ENCODE peak calls at places on chromosomes 1 and 21, in ten cellular contexts. P is esophagus squamous epithelium, M is neural progenitor cell, R is GM23338, N is mesendoderm, Q is psoas muscle, X is brain microvascular endothelial cell, T is Karpas-422, I is SK-N-SH, H is colonic mucosa. S is an unnamed sample.

GRCh38 chr1:226732856-226733291 is 6.2 kb downstream of the ITPKB start:
- DNase-seq in P (no peak), X (no peak), I (no peak), N (no peak), H (no peak), T (peak; percentile 69), Q (no peak), R (no peak), M (peak; percentile 37), S (no peak)

GRCh38 chr1:68228833-68229232 is 3.5 kb downstream of the WLS start:
- DNase-seq in H (no peak), I (no peak), X (no peak), N (no peak), T (no peak), P (no peak), R (peak; percentile 10), M (peak; percentile 19), Q (no peak), S (no peak)

GRCh38 chr1:170881268-170882265 is 53.8 kb upstream of the MROH9 start:
- DNase-seq in Q (no peak), P (no peak), M (peak; percentile 25), R (peak; percentile 17), H (peak; percentile 27), T (peak; percentile 43), X (peak; percentile 56), N (peak; percentile 7), I (no peak), S (no peak)

GRCh38 chr21:41631564-41632461 is 123.9 kb upstream of the TMPRSS2 start:
- DNase-seq in Q (no peak), N (no peak), M (no peak), I (no peak), P (no peak), R (no peak), T (no peak), X (no peak), H (peak; percentile 79), S (peak; percentile 75)

GRCh38 chr1:204075116-204075636 is 2.3 kb downstream of the SOX13 start:
- DNase-seq in X (no peak), Q (peak; percentile 71), M (peak; percentile 68), T (no peak), R (peak; percentile 67), P (no peak), H (peak; percentile 79), N (peak; percentile 56), I (no peak), S (no peak)

GRCh38 chr1:205229399-205229861 is 1.7 kb downstream of the TMCC2 start:
- DNase-seq in H (peak; percentile 60), N (peak; percentile 91), Q (peak; percentile 84), P (no peak), X (no peak), I (peak; percentile 91), R (peak; percentile 86), T (peak; percentile 84), M (peak; percentile 82), S (no peak)

GRCh38 chr1:39907532-39908453 is 6.1 kb upstream of the MYCL start:
- DNase-seq in T (no peak), I (no peak), N (no peak), Q (no peak), P (no peak), R (no peak), X (no peak), M (no peak), H (no peak), S (no peak)

GRCh38 chr1:167910530-167910929 is 3.4 kb downstream of the ADCY10 start:
- DNase-seq in M (no peak), P (no peak), Q (no peak), R (no peak), X (no peak), I (no peak), H (no peak), T (no peak), N (no peak), S (no peak)

GRCh38 chr1:77400781-77401180 is 119.0 kb downstream of the AK5 start:
- DNase-seq in X (peak; percentile 37), T (no peak), Q (no peak), P (no peak), R (no peak), M (no peak), I (no peak), H (no peak), N (no peak), S (no peak)

GRCh38 chr1:246689409-246689997 is 34.7 kb upstream of the SCCPDH start:
- DNase-seq in N (peak; percentile 64), H (peak; percentile 91), Q (peak; percentile 78), R (peak; percentile 92), P (no peak), T (peak; percentile 95), X (peak; percentile 64), M (peak; percentile 82), I (peak; percentile 88), S (peak; percentile 72)

GRCh38 chr1:199020904-199021303 is 382.1 kb downstream of the PTPRC start:
- DNase-seq in H (no peak), X (no peak), R (no peak), T (no peak), Q (no peak), I (no peak), N (no peak), P (no peak), M (no peak), S (no peak)

GRCh38 chr1:202825748-202826147 is 15.0 kb downstream of the PCAT6 start:
- DNase-seq in P (no peak), M (no peak), H (no peak), T (no peak), X (no peak), I (no peak), N (no peak), R (no peak), Q (no peak), S (no peak)

GRCh38 chr1:165456114-165456513 is 11.2 kb upstream of the RXRG start:
- DNase-seq in I (no peak), R (no peak), Q (no peak), H (no peak), M (no peak), X (no peak), T (no peak), P (no peak), N (no peak), S (no peak)

GRCh38 chr1:6037338-6037762 is 8.3 kb upstream of the KCNAB2 start:
- DNase-seq in P (no peak), T (peak; percentile 53), X (peak; percentile 87), M (no peak), H (no peak), R (no peak), N (peak; percentile 44), I (peak; percentile 57), Q (no peak), S (no peak)

GRCh38 chr1:44100183-44100582 is 18.4 kb upstream of the KLF17 start:
- DNase-seq in H (no peak), T (no peak), P (no peak), N (no peak), R (no peak), M (no peak), I (no peak), Q (no peak), X (no peak), S (no peak)

GRCh38 chr1:243923292-243924171 is 73.5 kb upstream of the AKT3 start:
- DNase-seq in R (no peak), H (no peak), M (no peak), N (no peak), P (no peak), X (no peak), T (no peak), Q (no peak), I (no peak), S (no peak)
- H3K27ac ChIP-seq in R (no peak overlapping the region), H (no peak overlapping the region), M (no peak overlapping the region), N (peak overlapping the region; percentile 55), P (no peak overlapping the region), X (peak overlapping the region; percentile 45), T (no peak overlapping the region), Q (no peak overlapping the region), I (no peak overlapping the region), S (no peak overlapping the region)

GRCh38 chr1:3712573-3713535 is 39.4 kb upstream of the CCDC27 start:
- DNase-seq in P (no peak), X (no peak), H (no peak), I (peak; percentile 71), R (no peak), Q (peak; percentile 66), N (no peak), T (no peak), M (no peak), S (no peak)
- H3K27ac ChIP-seq in P (peak overlapping the region; percentile 44), X (no peak overlapping the region), H (no peak overlapping the region), I (peak overlapping the region; percentile 78), R (no peak overlapping the region), Q (no peak overlapping the region), N (no peak overlapping the region), T (no peak overlapping the region), M (no peak overlapping the region), S (no peak overlapping the region)

DNA sequence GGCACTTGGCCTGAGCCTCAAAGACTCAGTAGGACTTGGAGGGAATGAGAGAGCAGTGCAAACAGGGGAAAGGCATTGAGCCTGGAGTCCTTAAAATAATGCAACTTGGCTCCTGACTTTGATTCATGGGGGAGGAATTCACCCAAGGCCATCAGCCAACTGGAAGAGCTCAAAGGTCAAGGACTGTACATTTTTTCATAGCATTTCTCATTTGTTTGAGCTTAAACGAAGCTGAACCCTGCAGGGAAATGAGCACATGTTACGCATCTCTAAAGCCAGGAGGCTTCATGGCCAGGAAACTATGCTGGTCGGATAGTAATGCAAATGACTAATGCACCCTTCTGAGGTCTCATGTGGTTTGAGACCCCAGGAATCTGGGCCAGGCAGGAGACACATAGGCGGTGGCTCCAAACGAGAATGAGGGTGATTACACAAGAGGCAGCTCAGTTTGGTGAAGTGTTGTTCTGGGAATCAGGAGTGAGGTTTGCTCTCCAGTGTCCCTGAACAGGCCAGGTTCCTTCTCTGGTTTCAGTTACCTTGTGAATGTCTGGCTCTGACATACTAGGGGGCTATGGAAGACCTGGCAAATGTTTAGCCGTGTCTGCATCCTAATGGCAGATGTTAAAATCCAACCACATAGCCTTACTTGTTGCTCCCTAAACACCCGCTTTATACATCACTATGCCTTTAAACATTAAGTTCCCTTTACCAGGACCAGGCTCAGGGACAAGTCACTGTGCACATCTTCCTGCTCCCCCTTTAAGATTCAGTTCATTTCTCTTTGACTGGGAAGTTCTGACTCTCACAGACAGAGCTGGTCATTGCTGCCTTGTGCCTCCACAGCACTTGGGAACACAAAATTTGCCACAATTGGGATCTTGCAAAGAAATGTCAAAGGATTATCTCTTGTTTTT is 503.9 kb upstream of the USP24 start:
- DNase-seq in I (no peak), P (no peak), M (no peak), T (no peak), Q (peak; percentile 64), N (peak; percentile 34), R (peak; percentile 11), H (peak; percentile 31), X (peak; percentile 96), S (no peak)
- H3K27ac ChIP-seq in I (peak overlapping the region; percentile 96), P (peak overlapping the region; percentile 87), M (no peak overlapping the region), T (no peak overlapping the region), Q (peak overlapping the region; percentile 59), N (no peak overlapping the region), R (no peak overlapping the region), H (peak overlapping the region; percentile 25), X (peak overlapping the region; percentile 80), S (peak overlapping the region; percentile 70)

GRCh38 chr1:81654657-81655056 is 146.1 kb upstream of the ADGRL2 start:
- DNase-seq in H (no peak), I (no peak), R (peak; percentile 9), N (no peak), P (no peak), X (no peak), Q (no peak), M (no peak), T (no peak), S (no peak)

GRCh38 chr1:81650741-81651140 is 150.0 kb upstream of the ADGRL2 start:
- DNase-seq in T (no peak), M (no peak), X (no peak), I (no peak), Q (no peak), H (no peak), P (no peak), N (no peak), R (no peak), S (no peak)

GRCh38 chr1:81654147-81654546 is 146.6 kb upstream of the ADGRL2 start:
- DNase-seq in I (no peak), N (peak; percentile 23), R (no peak), M (no peak), Q (no peak), T (no peak), P (no peak), X (no peak), H (no peak), S (no peak)
- H3K27ac ChIP-seq in I (no peak overlapping the region), N (no peak overlapping the region), R (no peak overlapping the region), M (no peak overlapping the region), Q (no peak overlapping the region), T (no peak overlapping the region), P (peak overlapping the region; percentile 57), X (no peak overlapping the region), H (no peak overlapping the region), S (no peak overlapping the region)